ENCODE peak calls at places on chromosomes 16 and 17, in six cellular contexts. N, D, W, V, S and M are unnamed samples.
A peak's percentile ranks its signal among the peaks of the same experiment; 100 is the strongest.

GRCh38 chr17:69047368-69048263 is 13.1 kb downstream of the ABCA9 start:
- DNase-seq in N (peak; percentile 76), D (peak; percentile 77), W (peak; percentile 87), V (no peak), S (peak; percentile 66), M (no peak)

GRCh38 chr16:8796469-8797363 is 723 bp downstream of the TMEM186 start:
- DNase-seq in N (no peak), D (no peak), W (no peak), V (no peak), S (no peak), M (no peak)

GRCh38 chr17:788551-788950 is 6.4 kb downstream of the MRM3 start:
- DNase-seq in N (no peak), D (no peak), W (peak; percentile 35), V (no peak), S (no peak), M (no peak)

GRCh38 chr17:41067281-41067680 is 1.6 kb upstream of the KRTAP2-4 start:
- DNase-seq in N (no peak), D (no peak), W (no peak), V (no peak), S (no peak), M (no peak)

GRCh38 chr16:54166342-54166865 is 120.2 kb downstream of the IRX3 start:
- DNase-seq in N (no peak), D (no peak), W (no peak), V (no peak), S (no peak), M (no peak)

GRCh38 chr16:88352261-88353200 is 30.2 kb upstream of the ZNF469 start:
- DNase-seq in N (no peak), D (no peak), W (peak; percentile 51), V (no peak), S (no peak), M (no peak)

GRCh38 chr16:81633680-81634379 is 145.3 kb upstream of the PLCG2 start:
- DNase-seq in N (no peak), D (peak; percentile 74), W (no peak), V (no peak), S (no peak), M (no peak)

GRCh38 chr16:83574388-83574787 is 233.4 kb upstream of the HSBP1 start:
- DNase-seq in N (no peak), D (no peak), W (no peak), V (no peak), S (no peak), M (no peak)

GRCh38 chr17:16477255-16477654 is 14.7 kb downstream of the LRRC75A start:
- DNase-seq in N (no peak), D (no peak), W (peak; percentile 87), V (no peak), S (peak; percentile 37), M (no peak)

GRCh38 chr17:77716289-77716929 is 242.1 kb upstream of the TNRC6C start:
- DNase-seq in N (no peak), D (no peak), W (no peak), V (no peak), S (no peak), M (no peak)

GRCh38 chr17:81436294-81436849 is 41.1 kb downstream of the BAHCC1 start:
- DNase-seq in N (no peak), D (no peak), W (peak; percentile 81), V (no peak), S (no peak), M (peak; percentile 85)

GRCh38 chr17:38447502-38448095 is 19.3 kb downstream of the ARHGAP23 start:
- DNase-seq in N (no peak), D (no peak), W (no peak), V (no peak), S (no peak), M (peak; percentile 60)

GRCh38 chr17:38448208-38448776 is 20.0 kb downstream of the ARHGAP23 start:
- DNase-seq in N (no peak), D (no peak), W (no peak), V (no peak), S (no peak), M (no peak)

GRCh38 chr17:38450699-38451029 is 22.4 kb downstream of the ARHGAP23 start:
- DNase-seq in N (no peak), D (no peak), W (no peak), V (no peak), S (no peak), M (no peak)

GRCh38 chr17:38451030-38451839 is 23.0 kb downstream of the ARHGAP23 start:
- DNase-seq in N (no peak), D (no peak), W (no peak), V (peak; percentile 84), S (no peak), M (no peak)

DNA sequence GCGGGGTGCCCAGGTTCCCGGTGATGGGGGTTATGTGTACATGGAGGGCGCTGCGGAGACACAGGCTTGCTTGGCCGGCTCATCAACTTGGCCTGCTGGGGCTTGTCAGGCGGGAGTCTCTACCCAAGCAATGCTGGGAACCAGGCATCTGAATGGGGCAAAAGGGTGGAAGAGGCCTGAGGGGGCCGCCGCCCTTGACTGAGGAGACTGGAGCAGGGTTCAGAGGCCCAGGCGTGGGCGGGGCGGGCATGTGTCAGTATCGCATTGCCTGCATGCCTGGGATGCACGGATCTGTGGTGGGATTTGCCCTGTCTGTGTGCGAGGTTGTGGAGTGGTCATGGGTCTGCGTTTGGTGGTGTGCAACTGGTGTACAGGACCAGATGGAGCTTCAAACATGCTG is 21.1 kb downstream of the ARHGAP23 start:
- DNase-seq in N (no peak), D (no peak), W (no peak), V (no peak), S (no peak), M (no peak)
- TF ChIP-seq EP300 in N (no peak), D (no peak), W (no peak), V (no peak), S (no peak), M (no peak)

DNA sequence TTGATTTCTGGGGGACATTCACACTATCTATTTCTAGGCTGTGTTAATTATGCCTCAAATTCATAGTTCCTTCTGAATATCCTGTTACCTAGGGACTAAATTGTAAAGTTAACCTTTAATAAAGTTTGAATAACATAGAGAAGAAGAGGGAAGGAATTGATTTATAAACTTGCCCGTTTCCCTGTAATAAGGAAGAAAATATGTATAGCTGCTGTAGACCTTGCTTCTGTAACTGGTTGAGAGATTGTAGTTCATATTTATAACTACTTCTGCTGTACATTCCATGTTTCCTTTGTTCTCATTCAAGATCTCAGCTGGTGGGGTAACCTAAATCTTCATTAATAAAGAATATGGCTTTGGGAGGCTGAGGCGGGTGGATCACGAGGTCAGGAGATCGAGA is 19.2 kb downstream of the NF1 start:
- DNase-seq in N (no peak), D (no peak), W (no peak), V (no peak), S (no peak), M (no peak)
- TF ChIP-seq POLR2AphosphoS5 in N (no peak), D (no peak), W (no peak), V (no peak), S (no peak), M (no peak)

GRCh38 chr16:85531516-85531915 is 81.6 kb upstream of the GSE1 start:
- DNase-seq in N (no peak), D (no peak), W (no peak), V (no peak), S (no peak), M (peak; percentile 51)

GRCh38 chr16:85527767-85528297 is 85.3 kb upstream of the GSE1 start:
- DNase-seq in N (no peak), D (no peak), W (no peak), V (no peak), S (no peak), M (no peak)

GRCh38 chr16:85530370-85530739 is 82.8 kb upstream of the GSE1 start:
- DNase-seq in N (no peak), D (no peak), W (no peak), V (no peak), S (no peak), M (no peak)

GRCh38 chr16:85528528-85529387 is 84.4 kb upstream of the GSE1 start:
- DNase-seq in N (no peak), D (peak; percentile 86), W (peak; percentile 63), V (no peak), S (no peak), M (no peak)

DNA sequence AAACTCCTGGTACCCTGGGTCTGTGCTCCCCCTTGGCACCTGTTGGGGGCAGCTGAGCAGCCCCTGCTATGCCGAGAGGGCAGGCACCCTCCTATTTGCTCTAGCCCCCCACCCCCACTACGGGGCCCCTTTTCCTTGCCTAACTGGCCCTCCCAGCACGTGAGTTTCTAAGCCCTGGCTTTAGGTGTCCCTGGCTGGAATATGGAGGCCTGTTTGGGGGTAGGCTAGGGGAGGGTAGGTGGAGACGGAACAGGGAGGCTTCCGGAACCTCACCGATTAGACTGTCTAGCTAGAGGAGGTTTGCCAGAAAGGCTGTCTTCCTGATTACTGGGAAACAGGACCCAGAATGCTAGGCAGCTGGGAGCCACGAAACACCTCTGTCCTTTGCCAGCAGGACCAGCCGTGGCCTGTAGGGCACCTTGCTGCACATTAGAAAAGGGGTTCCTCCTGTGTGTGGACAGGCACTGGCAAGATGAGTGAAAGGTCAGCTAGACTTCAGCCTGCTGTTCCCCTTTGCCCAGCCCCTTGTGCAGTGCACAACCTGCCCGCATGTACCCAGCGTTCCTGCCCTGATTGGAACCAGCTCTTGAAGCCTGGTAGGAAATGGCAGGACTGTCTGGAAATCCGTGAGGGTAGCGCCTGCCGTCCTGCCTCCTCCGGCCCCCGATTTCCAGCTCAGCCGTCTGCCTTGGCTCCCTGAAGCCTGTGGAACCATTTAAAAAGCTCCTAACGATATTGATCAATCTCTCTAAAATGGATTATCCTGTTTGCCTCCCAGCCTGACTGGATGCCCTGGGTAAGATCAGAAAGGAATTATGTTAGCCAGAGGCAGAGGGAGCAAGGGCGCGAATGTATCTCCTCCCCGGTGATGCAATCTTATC is 83.4 kb upstream of the GSE1 start:
- DNase-seq in N (no peak), D (no peak), W (no peak), V (no peak), S (no peak), M (no peak)
- TF ChIP-seq CTCF in N (no peak), D (peak; percentile 38), W (no peak), V (peak; percentile 13), S (no peak), M (no peak)

GRCh38 chr17:39777534-39778365 is 40.0 kb downstream of the GRB7 start:
- DNase-seq in N (no peak), D (no peak), W (no peak), V (no peak), S (no peak), M (no peak)
- TF ChIP-seq EP300 in N (no peak), D (no peak), W (no peak), V (no peak), S (no peak), M (no peak)

DNA sequence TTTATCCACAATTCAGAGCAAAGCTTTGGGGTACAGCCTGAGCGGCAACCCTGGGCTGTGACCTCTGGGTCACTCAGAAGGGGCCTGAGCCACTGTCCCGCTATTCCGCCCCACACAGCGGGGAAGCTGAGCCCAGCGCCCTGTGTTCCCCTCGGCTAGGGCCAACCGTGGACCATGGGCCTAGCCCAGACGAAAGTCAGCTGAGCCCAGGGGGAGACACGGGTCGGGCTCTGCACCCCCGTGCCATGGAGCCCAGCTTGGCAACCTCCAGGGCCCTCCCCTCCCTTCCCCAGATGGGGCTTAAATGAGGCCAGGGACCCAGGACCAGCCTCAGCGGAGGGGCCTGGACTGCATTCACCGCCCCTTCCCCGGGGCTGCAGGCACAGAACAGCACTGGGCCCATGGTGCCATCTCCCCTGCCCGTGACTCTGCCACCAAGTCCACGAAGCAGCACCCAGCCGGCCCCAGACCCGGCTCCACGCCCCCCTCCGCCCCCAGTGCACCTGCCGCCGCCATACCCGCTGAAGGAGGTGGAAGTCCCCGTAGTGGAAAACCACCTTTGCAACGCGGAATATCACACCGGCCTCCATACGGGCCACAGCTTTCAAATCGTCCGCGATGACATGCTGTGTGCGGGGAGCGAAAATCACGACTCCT is 1.8 kb downstream of the TPSD1 start:
- DNase-seq in N (no peak), D (no peak), W (no peak), V (no peak), S (no peak), M (no peak)
- TF ChIP-seq POLR2AphosphoS5 in N (no peak), D (no peak), W (no peak), V (no peak), S (no peak), M (no peak)